ENCODE peak calls at places on chromosomes 6 and 20, in nine cellular contexts. X, V, T, U, F, S, P, W and Q are unnamed samples.

GRCh38 chr6:13142611-13143010 is 185.7 kb downstream of the TBC1D7 start:
- DNase-seq in U (no peak), S (no peak), V (no peak), P (no peak), F (no peak), W (no peak), X (no peak), T (no peak), Q (no peak)

GRCh38 chr6:85580878-85581267 is 12.8 kb downstream of the SNX14 start:
- DNase-seq in P (no peak), F (no peak), X (no peak), T (peak), W (peak), U (no peak), V (no peak), S (no peak), Q (no peak)

GRCh38 chr6:99434702-99435530 is 9.8 kb upstream of the PNISR start:
- DNase-seq in P (no peak), U (no peak), X (peak), V (peak), S (no peak), W (peak), T (peak), F (no peak), Q (no peak)

GRCh38 chr6:99093781-99094180 is 146.0 kb upstream of the FBXL4 start:
- DNase-seq in W (no peak), T (no peak), V (no peak), F (no peak), U (no peak), P (no peak), X (peak), S (no peak), Q (no peak)

GRCh38 chr6:16766043-16766521 is 4.8 kb upstream of the ATXN1 start:
- DNase-seq in F (no peak), X (no peak), U (no peak), W (peak), P (no peak), S (peak), V (peak), T (peak), Q (no peak)

GRCh38 chr6:26271640-26272090 is 93.3 kb upstream of the BTN3A2 start:
- DNase-seq in W (no peak), V (no peak), X (no peak), U (peak), F (no peak), T (no peak), S (no peak), P (no peak), Q (no peak)

GRCh38 chr6:36788768-36789167 is 50.5 kb downstream of the CPNE5 start:
- DNase-seq in F (no peak), S (no peak), W (peak), V (no peak), P (no peak), U (no peak), T (no peak), X (no peak), Q (no peak)

GRCh38 chr6:8546496-8546895 is 111.2 kb upstream of the SLC35B3 start:
- DNase-seq in F (no peak), W (no peak), V (no peak), T (no peak), X (no peak), P (no peak), S (no peak), U (no peak), Q (no peak)

GRCh38 chr6:10396775-10397174 is 18.1 kb downstream of the TFAP2A start:
- DNase-seq in T (no peak), U (no peak), W (no peak), X (no peak), P (no peak), S (no peak), F (no peak), V (no peak), Q (no peak)

GRCh38 chr6:144297498-144298166 is 12.5 kb downstream of the UTRN start:
- DNase-seq in V (no peak), S (no peak), F (no peak), T (no peak), P (no peak), X (no peak), W (no peak), U (no peak), Q (no peak)

GRCh38 chr6:32837651-32838113 is 857 bp downstream of the TAP2 start:
- DNase-seq in W (peak), X (no peak), U (no peak), P (no peak), F (no peak), V (no peak), T (no peak), S (no peak), Q (no peak)

GRCh38 chr6:150717419-150717818 is 117.7 kb downstream of the PLEKHG1 start:
- DNase-seq in V (no peak), P (no peak), S (no peak), F (no peak), T (no peak), W (no peak), X (no peak), U (peak), Q (no peak)

GRCh38 chr6:5979650-5980427 is 26.9 kb downstream of the NRN1 start:
- DNase-seq in T (no peak), F (no peak), X (no peak), U (no peak), P (no peak), V (no peak), W (peak), S (no peak), Q (no peak)

GRCh38 chr20:63083831-63084562 is 77.2 kb upstream of the BHLHE23 start:
- DNase-seq in P (peak), V (no peak), S (no peak), T (no peak), X (no peak), F (no peak), W (no peak), U (no peak), Q (no peak)

GRCh38 chr20:63087236-63087871 is 80.6 kb upstream of the BHLHE23 start:
- DNase-seq in S (no peak), P (peak), W (no peak), V (no peak), T (no peak), F (no peak), U (no peak), X (no peak), Q (no peak)

GRCh38 chr20:63086421-63087235 is 79.9 kb upstream of the BHLHE23 start:
- DNase-seq in T (no peak), W (no peak), X (no peak), S (no peak), V (no peak), U (no peak), F (no peak), P (peak), Q (no peak)

GRCh38 chr20:63084563-63084927 is 77.8 kb upstream of the BHLHE23 start:
- DNase-seq in U (no peak), P (peak), V (no peak), W (no peak), X (no peak), F (no peak), T (no peak), S (no peak), Q (no peak)

GRCh38 chr20:63085087-63085861 is 78.5 kb upstream of the BHLHE23 start:
- DNase-seq in S (no peak), X (no peak), W (no peak), P (peak), F (no peak), T (no peak), V (no peak), U (no peak), Q (no peak)
- H3K4me3 ChIP-seq in S (no peak), X (no peak), W (no peak), P (no peak), F (no peak), T (no peak), V (no peak), U (no peak), Q (no peak)

GRCh38 chr6:31545291-31545690 is 1.1 kb downstream of the ATP6V1G2 start:
- DNase-seq in P (no peak), W (no peak), U (no peak), X (no peak), V (no peak), S (no peak), T (no peak), F (no peak), Q (no peak)

GRCh38 chr6:31547727-31548422 is 467 bp downstream of the NFKBIL1 start:
- DNase-seq in U (no peak), P (no peak), W (no peak), F (no peak), T (no peak), V (no peak), S (no peak), X (no peak), Q (no peak)

GRCh38 chr6:31546962-31547726 is at the start of gene NFKBIL1:
- DNase-seq in S (peak), W (peak), V (peak), U (peak), F (peak), X (peak), P (peak), T (peak), Q (peak)

GRCh38 chr6:31546339-31546961 is at the start of gene ATP6V1G2:
- DNase-seq in T (peak), U (peak), V (peak), F (peak), W (peak), X (peak), P (peak), S (peak), Q (peak)

GRCh38 chr6:31548423-31548873 is 1.0 kb downstream of the NFKBIL1 start:
- DNase-seq in X (no peak), S (no peak), V (no peak), W (no peak), U (no peak), F (no peak), T (no peak), P (no peak), Q (no peak)
- H3K4me3 ChIP-seq in X (peak), S (peak), V (peak), W (peak), U (no peak), F (peak), T (peak), P (no peak), Q (no peak)

DNA sequence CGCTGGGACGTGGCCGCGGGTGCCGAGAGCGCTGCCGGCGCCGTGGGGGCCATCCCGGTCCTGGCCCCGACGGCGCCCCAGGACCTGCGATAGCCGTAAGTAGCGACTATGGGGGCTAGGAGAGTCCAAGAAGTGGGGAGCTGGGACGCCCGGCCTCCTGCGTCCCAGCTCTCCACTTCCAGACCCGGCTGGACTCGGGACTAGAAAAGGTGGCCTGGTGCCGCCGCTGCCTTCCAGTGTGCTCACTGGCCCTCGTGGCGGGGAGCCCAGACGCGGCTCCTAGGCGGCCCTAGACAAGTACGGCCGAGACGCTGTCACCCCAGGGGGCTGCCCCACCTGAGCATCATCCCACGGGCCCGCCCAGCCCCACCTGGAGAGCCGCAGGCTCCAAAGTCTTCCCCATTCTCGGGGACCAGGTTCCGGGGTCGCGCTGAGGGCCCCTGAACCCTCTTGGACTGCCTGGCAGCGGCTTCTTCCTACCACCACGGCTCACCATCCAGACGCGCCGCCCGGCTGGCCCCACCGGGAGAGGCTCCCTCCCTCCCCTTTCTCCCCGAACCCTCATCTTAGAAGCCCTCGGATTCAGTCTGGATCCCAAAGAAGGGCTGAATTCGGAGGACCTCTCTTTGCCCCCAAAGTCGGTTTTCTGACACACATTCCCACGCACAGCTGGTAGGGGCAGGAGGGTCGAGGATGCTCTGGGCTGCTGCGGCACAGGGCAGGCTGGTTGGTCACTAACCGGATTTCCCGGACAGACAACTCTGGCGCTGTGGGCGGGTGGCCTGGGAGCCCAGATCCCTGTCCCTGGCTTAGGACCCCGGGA is 878 bp upstream of the MDFI start:
- DNase-seq in F (no peak), T (no peak), U (no peak), S (no peak), P (no peak), W (no peak), X (no peak), V (no peak), Q (no peak)
- H3K4me3 ChIP-seq in F (no peak), T (peak), U (peak), S (peak), P (peak), W (peak), X (no peak), V (no peak), Q (peak)

GRCh38 chr20:57439432-57439831 is 48.2 kb downstream of the RBM38 start:
- DNase-seq in T (no peak), F (no peak), X (no peak), U (peak), P (peak), V (no peak), S (no peak), W (no peak), Q (no peak)
- H3K4me3 ChIP-seq in T (no peak), F (no peak), X (no peak), U (no peak), P (no peak), V (no peak), S (no peak), W (no peak), Q (no peak)

GRCh38 chr6:168131464-168132415 is 52.7 kb upstream of the FRMD1 start:
- DNase-seq in P (no peak), W (no peak), U (peak), S (no peak), V (no peak), F (no peak), X (no peak), T (no peak), Q (no peak)
- H3K4me3 ChIP-seq in P (no peak), W (no peak), U (no peak), S (no peak), V (no peak), F (no peak), X (no peak), T (no peak), Q (no peak)

DNA sequence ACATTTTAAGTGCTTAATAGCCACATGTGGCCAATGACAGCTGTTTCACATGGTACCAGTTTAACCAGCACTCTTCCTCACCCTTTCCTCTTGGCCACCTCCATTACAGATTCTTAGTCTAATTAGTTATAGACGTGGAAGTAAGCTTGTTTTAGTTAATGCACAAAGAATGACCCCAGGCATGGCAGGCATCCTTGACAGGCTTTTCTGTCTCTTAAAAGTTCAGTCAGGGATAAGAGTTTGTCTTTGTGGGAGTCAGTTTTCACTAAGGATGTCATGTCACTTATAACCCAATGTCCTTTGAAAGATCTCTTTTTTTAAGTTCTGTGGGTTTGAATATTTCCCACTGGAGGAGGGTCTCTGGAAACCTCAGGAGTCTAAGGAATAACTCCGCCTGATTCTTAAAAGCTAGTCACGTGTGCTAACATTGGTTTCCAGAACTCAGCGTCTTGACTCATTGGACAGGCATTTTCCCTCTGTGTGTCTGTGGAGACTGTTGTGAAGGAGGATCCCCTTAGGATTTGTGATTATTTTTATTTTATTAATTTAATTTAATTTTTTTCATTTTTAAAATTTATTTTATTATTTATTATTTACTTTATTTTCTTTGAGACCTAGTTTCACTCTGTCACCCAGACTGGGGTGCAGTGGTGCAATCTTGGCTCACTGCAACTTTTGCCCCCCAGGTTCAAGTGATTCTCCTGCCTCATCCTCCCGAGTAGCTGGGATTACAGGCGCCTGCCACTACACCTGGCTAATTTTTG is 171.4 kb downstream of the ZFAND3 start:
- DNase-seq in S (peak), W (peak), F (peak), T (peak), X (no peak), V (peak), P (no peak), U (no peak), Q (no peak)
- H3K4me3 ChIP-seq in S (no peak), W (no peak), F (no peak), T (no peak), X (no peak), V (peak), P (no peak), U (no peak), Q (no peak)

DNA sequence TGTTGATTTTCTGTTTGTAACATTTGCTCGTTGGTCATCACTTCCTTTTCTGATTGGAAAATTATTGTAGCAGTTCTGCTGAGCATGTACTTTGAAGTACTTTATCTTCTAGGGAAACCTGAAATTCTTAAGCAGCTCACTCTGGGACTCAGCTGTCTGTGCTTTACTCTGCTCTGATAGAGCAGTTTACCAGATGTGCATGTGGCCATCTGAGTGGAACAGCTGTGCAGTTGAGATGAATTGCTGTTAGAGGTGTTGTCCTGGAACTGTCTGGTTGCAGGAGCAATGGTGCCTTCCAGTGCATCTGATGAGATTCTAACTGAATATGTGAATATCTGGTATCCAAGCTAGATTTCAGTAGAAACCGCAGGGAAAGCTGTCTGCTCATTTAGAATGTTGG is 27.2 kb downstream of the PANK2 start:
- DNase-seq in F (no peak), T (no peak), X (no peak), V (no peak), U (no peak), S (no peak), P (no peak), W (no peak), Q (no peak)
- H3K4me3 ChIP-seq in F (no peak), T (no peak), X (no peak), V (no peak), U (no peak), S (no peak), P (no peak), W (no peak), Q (no peak)

GRCh38 chr20:726160-726559 is 42.1 kb downstream of the SLC52A3 start:
- DNase-seq in U (no peak), S (no peak), W (no peak), V (no peak), X (no peak), F (no peak), T (no peak), P (no peak), Q (no peak)

GRCh38 chr20:731891-732560 is 36.3 kb downstream of the SLC52A3 start:
- DNase-seq in P (no peak), T (no peak), V (no peak), F (no peak), U (no peak), S (no peak), W (no peak), X (no peak), Q (no peak)

GRCh38 chr20:725491-725890 is 42.8 kb downstream of the SLC52A3 start:
- DNase-seq in S (no peak), F (no peak), V (no peak), W (no peak), T (no peak), U (no peak), P (no peak), X (no peak), Q (no peak)

GRCh38 chr20:730005-730404 is 38.3 kb downstream of the SLC52A3 start:
- DNase-seq in U (no peak), V (no peak), T (no peak), W (no peak), F (no peak), P (no peak), S (no peak), X (no peak), Q (no peak)

DNA sequence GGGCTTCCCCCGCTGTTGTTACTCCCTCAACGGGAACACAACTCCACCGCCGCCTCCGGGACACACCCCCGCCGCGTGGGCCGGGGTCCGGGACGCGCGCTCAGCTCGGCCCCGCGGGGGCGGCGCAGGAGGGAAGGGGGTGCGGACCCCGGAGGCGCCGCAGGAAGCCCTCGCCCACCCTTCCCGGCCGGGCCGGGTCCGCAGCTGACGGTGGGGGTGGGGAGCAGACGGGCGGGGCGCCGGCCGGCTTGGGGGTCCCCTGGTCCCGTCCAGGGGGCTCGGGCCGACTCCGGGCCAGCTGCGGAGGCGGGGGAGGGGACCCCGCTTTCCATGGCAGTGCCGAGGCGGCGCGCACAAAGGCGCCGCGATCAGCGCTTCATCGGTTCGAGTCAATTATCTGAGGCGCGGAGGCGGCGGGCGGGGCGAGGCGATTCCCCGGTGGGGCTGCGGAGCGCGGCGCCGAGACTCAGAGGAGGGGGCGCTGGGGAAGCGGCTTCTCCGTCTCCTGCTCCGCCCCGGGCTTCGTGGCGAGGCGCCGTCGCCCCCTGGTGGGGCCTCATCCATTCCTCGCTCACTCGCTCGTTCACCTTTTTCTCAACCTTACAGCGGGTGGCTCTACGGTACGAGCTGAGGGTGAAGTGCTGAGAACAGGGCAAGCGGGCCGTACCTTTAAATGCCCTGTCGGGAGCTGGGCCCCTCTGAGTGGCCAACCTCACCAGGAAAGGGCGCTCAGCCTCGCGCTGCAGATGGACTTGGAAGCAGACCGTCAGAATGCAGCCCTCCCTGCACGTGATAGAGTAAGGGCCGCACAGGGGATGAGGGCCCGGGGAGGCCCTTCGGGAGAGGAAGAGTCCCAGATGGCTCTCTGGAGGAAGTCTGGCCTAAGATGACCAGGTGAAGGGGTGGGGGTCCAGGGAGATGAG is 40.0 kb downstream of the SLC52A3 start:
- DNase-seq in T (peak), F (no peak), V (peak), P (peak), U (peak), W (peak), S (no peak), X (peak), Q (no peak)
- H3K4me3 ChIP-seq in T (no peak), F (peak), V (peak), P (peak), U (peak), W (peak), S (peak), X (no peak), Q (no peak)